ENCODE peak calls at places on chromosome X, in ten cellular contexts. X is tibial artery, S is ovary, M is cardiac fibroblast, Y is tibial nerve, H is dorsolateral prefrontal cortex, C is fibroblast of mammary gland, W is gastrocnemius medialis, V is psoas muscle, A is left ventricle myocardium inferior. R is an unnamed sample.

GRCh38 chrX:17788439-17788838 is 51.1 kb downstream of the SCML1 start:
- DNase-seq in X (no peak), S (peak; percentile 56), M (peak; percentile 32), Y (peak; percentile 18), H (no peak), C (peak; percentile 38), W (no peak), V (peak; percentile 35), A (no peak), R (peak; percentile 32)

GRCh38 chrX:9257718-9258117 is 207.1 kb upstream of the TBL1X start:
- DNase-seq in X (no peak), S (no peak), M (no peak), Y (no peak), H (no peak), C (no peak), W (no peak), V (no peak), A (no peak), R (no peak)

GRCh38 chrX:28205126-28205525 is 223.9 kb upstream of the DCAF8L1 start:
- DNase-seq in X (no peak), S (no peak), M (peak; percentile 23), Y (no peak), H (no peak), C (no peak), W (no peak), V (no peak), A (no peak), R (no peak)

GRCh38 chrX:136780738-136781137 is at the start of gene ARHGEF6:
- DNase-seq in X (no peak), S (no peak), M (no peak), Y (no peak), H (no peak), C (no peak), W (no peak), V (no peak), A (no peak), R (no peak)

GRCh38 chrX:38379088-38379487 is 26.7 kb downstream of the OTC start:
- DNase-seq in X (no peak), S (no peak), M (peak; percentile 1), Y (no peak), H (no peak), C (no peak), W (no peak), V (no peak), A (no peak), R (no peak)

GRCh38 chrX:13940646-13941045 is 89.0 kb downstream of the GEMIN8 start:
- DNase-seq in X (no peak), S (no peak), M (no peak), Y (no peak), H (no peak), C (no peak), W (no peak), V (no peak), A (no peak), R (no peak)

GRCh38 chrX:141214216-141214615 is 28.1 kb downstream of the SPANXC start:
- DNase-seq in X (no peak), S (no peak), M (no peak), Y (no peak), H (no peak), C (peak; percentile 52), W (no peak), V (no peak), A (no peak), R (peak; percentile 6)

GRCh38 chrX:100913111-100913510 is 15.6 kb downstream of the XKRX start:
- DNase-seq in X (no peak), S (no peak), M (no peak), Y (no peak), H (no peak), C (no peak), W (no peak), V (no peak), A (no peak), R (no peak)

GRCh38 chrX:146243071-146243470 is 425.4 kb downstream of the SLITRK2 start:
- DNase-seq in X (no peak), S (no peak), M (no peak), Y (no peak), H (no peak), C (peak; percentile 8), W (no peak), V (no peak), A (no peak), R (no peak)

GRCh38 chrX:40282348-40282747 is 184.6 kb upstream of the BCOR start:
- DNase-seq in X (no peak), S (no peak), M (no peak), Y (no peak), H (no peak), C (no peak), W (no peak), V (no peak), A (no peak), R (no peak)

GRCh38 chrX:143296521-143296920 is 220.8 kb downstream of the SPANXN3 start:
- DNase-seq in X (no peak), S (no peak), M (no peak), Y (no peak), H (no peak), C (no peak), W (no peak), V (no peak), A (no peak), R (no peak)

GRCh38 chrX:106284431-106285025 is 116.4 kb downstream of the PWWP3B start:
- DNase-seq in X (no peak), S (no peak), M (no peak), Y (no peak), H (no peak), C (no peak), W (no peak), V (no peak), A (no peak), R (no peak)

GRCh38 chrX:28552322-28552721 is 34.9 kb upstream of the IL1RAPL1 start:
- DNase-seq in X (no peak), S (no peak), M (peak; percentile 25), Y (no peak), H (no peak), C (peak; percentile 0), W (no peak), V (no peak), A (no peak), R (no peak)

GRCh38 chrX:21509912-21510311 is 135.7 kb downstream of the CNKSR2 start:
- DNase-seq in X (no peak), S (no peak), M (no peak), Y (no peak), H (no peak), C (peak; percentile 30), W (no peak), V (no peak), A (no peak), R (peak; percentile 34)

GRCh38 chrX:101206471-101206870 is 13.1 kb upstream of the DRP2 start:
- DNase-seq in X (no peak), S (no peak), M (peak; percentile 58), Y (no peak), H (no peak), C (peak; percentile 64), W (no peak), V (no peak), A (no peak), R (peak; percentile 35)

DNA sequence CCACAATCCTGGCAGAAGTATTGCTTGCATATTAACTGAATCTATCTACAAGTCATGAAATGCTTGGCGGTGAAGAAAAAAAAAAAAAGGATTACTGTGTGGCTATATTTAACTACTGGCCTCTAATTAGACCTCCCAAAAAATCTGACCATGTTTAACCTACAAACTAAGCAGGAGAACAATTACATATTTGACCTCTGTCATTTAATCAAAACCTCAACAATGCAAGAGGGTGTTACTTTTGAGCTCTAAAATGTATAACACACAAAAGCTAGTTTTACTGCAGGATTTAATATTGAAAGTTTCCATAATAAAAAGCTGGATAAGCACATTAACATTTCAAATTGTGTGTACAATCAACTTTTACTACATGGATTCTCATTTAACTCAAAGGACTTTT is 1.5 kb downstream of the ITM2A start:
- DNase-seq in X (no peak), S (no peak), M (no peak), Y (no peak), H (no peak), C (no peak), W (no peak), V (no peak), A (no peak), R (no peak)
- H3K4me3 ChIP-seq in X (peak overlapping the region; percentile 50), S (peak overlapping the region; percentile 0), M (no peak overlapping the region), Y (no peak overlapping the region), H (peak overlapping the region; percentile 48), C (no peak overlapping the region), W (peak overlapping the region; percentile 35), V (peak overlapping the region; percentile 56), A (peak overlapping the region; percentile 67), R (no peak overlapping the region)

GRCh38 chrX:11949291-11949690 is 189.0 kb upstream of the FRMPD4 start:
- DNase-seq in X (no peak), S (no peak), M (peak; percentile 71), Y (no peak), H (no peak), C (no peak), W (no peak), V (no peak), A (no peak), R (no peak)

GRCh38 chrX:11944486-11944885 is 186.4 kb downstream of the MSL3 start:
- DNase-seq in X (no peak), S (no peak), M (peak; percentile 75), Y (no peak), H (peak; percentile 36), C (peak; percentile 68), W (no peak), V (no peak), A (no peak), R (peak; percentile 55)
- TF ChIP-seq CTCF in X (peak; percentile 4), S (no peak), M (peak; percentile 80), Y (peak; percentile 9), H (peak; percentile 20), C (peak; percentile 69), W (no peak), V (no peak), A (peak; percentile 55), R (peak; percentile 75)

DNA sequence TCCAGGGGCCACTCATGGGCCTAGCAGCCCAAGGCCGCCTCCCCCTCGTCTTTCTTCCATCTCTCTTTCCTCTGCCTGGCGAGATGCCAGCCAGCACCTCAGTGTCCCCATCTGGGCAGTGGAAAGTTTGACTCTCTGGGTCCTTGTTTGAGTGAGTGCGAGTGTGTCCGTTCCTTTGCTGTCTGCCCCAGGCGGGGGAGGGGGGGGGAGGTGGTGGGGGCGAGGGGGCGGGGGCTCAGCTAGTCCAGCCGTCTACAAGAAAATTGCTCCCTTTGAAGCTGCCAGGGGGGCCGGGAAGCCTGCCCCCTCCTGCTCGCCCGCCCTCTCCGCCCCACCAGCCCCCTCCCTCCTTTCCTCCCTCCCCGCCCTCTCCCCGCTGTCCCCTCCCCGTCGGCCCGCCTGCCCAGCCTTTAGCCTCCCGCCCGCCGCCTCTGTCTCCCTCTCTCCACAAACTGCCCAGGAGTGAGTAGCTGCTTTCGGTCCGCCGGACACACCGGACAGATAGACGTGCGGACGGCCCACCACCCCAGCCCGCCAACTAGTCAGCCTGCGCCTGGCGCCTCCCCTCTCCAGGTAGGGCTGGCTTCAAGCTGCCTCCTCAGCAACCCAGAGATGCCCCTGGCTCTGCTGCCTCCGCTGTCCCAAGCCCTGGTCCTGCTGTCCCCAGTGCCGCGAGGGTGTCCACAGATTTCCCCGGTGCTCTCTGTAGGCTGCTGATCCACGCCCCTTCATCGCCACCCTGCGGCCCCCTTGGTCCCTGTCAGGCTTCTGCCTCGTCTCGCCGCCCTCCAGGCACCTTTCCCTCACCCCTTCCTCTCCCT is at the start of gene BGN:
- DNase-seq in X (peak; percentile 47), S (peak; percentile 67), M (peak; percentile 87), Y (no peak), H (peak; percentile 42), C (peak; percentile 34), W (no peak), V (peak; percentile 42), A (peak; percentile 57), R (peak; percentile 65)
- H3K4me3 ChIP-seq in X (peak within 1 kb of the TSS; percentile 64), S (peak within 1 kb of the TSS; percentile 7), M (peak within 1 kb of the TSS; percentile 60), Y (peak within 1 kb of the TSS; percentile 25), H (peak within 1 kb of the TSS; percentile 32), C (peak within 1 kb of the TSS; percentile 54), W (no peak within 1 kb of the TSS), V (peak within 1 kb of the TSS; percentile 48), A (peak within 1 kb of the TSS; percentile 62), R (peak within 1 kb of the TSS; percentile 61)

GRCh38 chrX:73850124-73851013 is 287.4 kb downstream of the CHIC1 start:
- DNase-seq in X (no peak), S (peak; percentile 58), M (peak; percentile 26), Y (no peak), H (no peak), C (peak; percentile 42), W (no peak), V (peak; percentile 55), A (no peak), R (peak; percentile 38)
- TF ChIP-seq CTCF in X (no peak), S (no peak), M (peak; percentile 30), Y (no peak), H (no peak), C (peak; percentile 37), W (no peak), V (no peak), A (no peak), R (peak; percentile 47)

R was measured in astrocyte of the spinal cord.